ENCODE peak calls at places on chromosomes 4 and X, in seven cellular contexts. M, A, Z, S, T, H and R are unnamed samples.

GRCh38 chr4:183342541-183343533 is 20.6 kb upstream of the CLDN24 start:
- DNase-seq in T (no peak), H (peak), Z (peak), M (no peak), A (no peak), S (no peak), R (no peak)

GRCh38 chr4:57154191-57154590 is 44.0 kb upstream of the IGFBP7 start:
- DNase-seq in S (peak), Z (no peak), A (no peak), H (no peak), M (peak), T (no peak), R (no peak)

GRCh38 chr4:165433529-165433928 is 54.7 kb downstream of the CPE start:
- DNase-seq in H (no peak), Z (no peak), S (no peak), T (no peak), M (no peak), A (no peak), R (no peak)

GRCh38 chr4:30002345-30002744 is 717.8 kb upstream of the PCDH7 start:
- DNase-seq in A (no peak), M (no peak), T (no peak), S (no peak), H (no peak), Z (no peak), R (no peak)

GRCh38 chr4:43932448-43932847 is 516.2 kb downstream of the KCTD8 start:
- DNase-seq in M (no peak), S (no peak), H (no peak), Z (no peak), A (no peak), T (peak), R (no peak)

GRCh38 chr4:175542787-175543186 is 269.3 kb downstream of the GPM6A start:
- DNase-seq in M (peak), S (no peak), Z (no peak), H (no peak), T (peak), A (peak), R (no peak)

GRCh38 chr4:121711263-121712000 is 14.7 kb upstream of the ANXA5 start:
- DNase-seq in Z (peak), A (peak), S (peak), M (peak), H (peak), T (no peak), R (peak)

GRCh38 chrX:1212532-1212931 is at the start of gene CRLF2:
- DNase-seq in T (no peak), S (no peak), Z (no peak), A (no peak), M (peak), H (no peak), R (no peak)

GRCh38 chr4:153713840-153714239 is 29.8 kb downstream of the TLR2 start:
- DNase-seq in A (peak), S (no peak), Z (no peak), M (no peak), H (no peak), T (no peak), R (no peak)

GRCh38 chrX:15224747-15225146 is 45.1 kb downstream of the ASB9 start:
- DNase-seq in M (no peak), H (no peak), A (no peak), S (no peak), T (no peak), Z (no peak), R (no peak)

GRCh38 chr4:161189286-161190134 is 974.3 kb downstream of the FSTL5 start:
- DNase-seq in A (no peak), Z (no peak), S (no peak), H (no peak), T (no peak), M (no peak), R (no peak)

GRCh38 chrX:77493677-77494553 is 46.7 kb downstream of the FGF16 start:
- DNase-seq in H (peak), S (peak), M (peak), A (peak), Z (no peak), T (no peak), R (no peak)

GRCh38 chr4:144574004-144574403 is 72.0 kb upstream of the HHIP start:
- DNase-seq in M (no peak), H (no peak), Z (no peak), A (no peak), S (no peak), T (no peak), R (no peak)

GRCh38 chr4:95038791-95039190 is 281.0 kb downstream of the BMPR1B start:
- DNase-seq in A (no peak), Z (no peak), T (no peak), S (no peak), M (no peak), H (no peak), R (no peak)

GRCh38 chr4:188780028-188780427 is 640.8 kb downstream of the TRIML1 start:
- DNase-seq in S (no peak), Z (no peak), H (no peak), T (no peak), A (no peak), M (no peak), R (no peak)

GRCh38 chrX:154028502-154029184 is 8.9 kb upstream of the IRAK1 start:
- DNase-seq in H (no peak), Z (no peak), M (no peak), T (no peak), A (no peak), S (no peak), R (no peak)